ENCODE peak calls at places on chromosome 2, in seven cellular contexts. One of them, this sample, is unnamed.

GRCh38 chr2:1621041-1621440 is 123.3 kb downstream of the PXDN start:
- DNase-seq in fibroblast of lung: no peak
- DNase-seq in Jurkat, Clone E6-1: peak
- DNase-seq in CD8-positive, alpha-beta memory T cell: no peak
- DNase-seq in left lung: no peak
- DNase-seq in heart right ventricle: no peak
- DNase-seq in AG09309: no peak
- DNase-seq in this sample: no peak

GRCh38 chr2:150169230-150169629 is 318.2 kb downstream of the RND3 start:
- DNase-seq in fibroblast of lung: peak
- DNase-seq in Jurkat, Clone E6-1: no peak
- DNase-seq in CD8-positive, alpha-beta memory T cell: no peak
- DNase-seq in left lung: no peak
- DNase-seq in heart right ventricle: peak
- DNase-seq in AG09309: no peak
- DNase-seq in this sample: no peak

GRCh38 chr2:173647681-173648350 is 293.1 kb downstream of the CDCA7 start:
- DNase-seq in fibroblast of lung: peak
- DNase-seq in Jurkat, Clone E6-1: no peak
- DNase-seq in CD8-positive, alpha-beta memory T cell: no peak
- DNase-seq in left lung: no peak
- DNase-seq in heart right ventricle: no peak
- DNase-seq in AG09309: peak
- DNase-seq in this sample: no peak

GRCh38 chr2:232529806-232530547 is 4.0 kb downstream of the CHRND start:
- DNase-seq in fibroblast of lung: no peak
- DNase-seq in Jurkat, Clone E6-1: no peak
- DNase-seq in CD8-positive, alpha-beta memory T cell: no peak
- DNase-seq in left lung: peak
- DNase-seq in heart right ventricle: no peak
- DNase-seq in AG09309: no peak
- DNase-seq in this sample: no peak

GRCh38 chr2:186105016-186105415 is 366.4 kb downstream of the FSIP2 start:
- DNase-seq in fibroblast of lung: no peak
- DNase-seq in Jurkat, Clone E6-1: no peak
- DNase-seq in CD8-positive, alpha-beta memory T cell: no peak
- DNase-seq in left lung: no peak
- DNase-seq in heart right ventricle: no peak
- DNase-seq in AG09309: no peak
- DNase-seq in this sample: peak

GRCh38 chr2:136281281-136282117 is 163.6 kb upstream of the CXCR4 start:
- DNase-seq in fibroblast of lung: no peak
- DNase-seq in Jurkat, Clone E6-1: peak
- DNase-seq in CD8-positive, alpha-beta memory T cell: peak
- DNase-seq in left lung: no peak
- DNase-seq in heart right ventricle: no peak
- DNase-seq in AG09309: no peak
- DNase-seq in this sample: no peak

GRCh38 chr2:50687327-50687726 is 344.6 kb downstream of the NRXN1 start:
- DNase-seq in fibroblast of lung: no peak
- DNase-seq in Jurkat, Clone E6-1: no peak
- DNase-seq in CD8-positive, alpha-beta memory T cell: no peak
- DNase-seq in left lung: no peak
- DNase-seq in heart right ventricle: no peak
- DNase-seq in AG09309: no peak
- DNase-seq in this sample: no peak

GRCh38 chr2:183260527-183260926 is 136.3 kb downstream of the NUP35 start:
- DNase-seq in fibroblast of lung: no peak
- DNase-seq in Jurkat, Clone E6-1: no peak
- DNase-seq in CD8-positive, alpha-beta memory T cell: no peak
- DNase-seq in left lung: peak
- DNase-seq in heart right ventricle: no peak
- DNase-seq in AG09309: no peak
- DNase-seq in this sample: no peak

GRCh38 chr2:12167525-12168317 is 421.3 kb downstream of the LPIN1 start:
- DNase-seq in fibroblast of lung: no peak
- DNase-seq in Jurkat, Clone E6-1: no peak
- DNase-seq in CD8-positive, alpha-beta memory T cell: no peak
- DNase-seq in left lung: no peak
- DNase-seq in heart right ventricle: peak
- DNase-seq in AG09309: no peak
- DNase-seq in this sample: no peak

GRCh38 chr2:225103737-225104141 is 61.5 kb upstream of the DOCK10 start:
- DNase-seq in fibroblast of lung: peak
- DNase-seq in Jurkat, Clone E6-1: no peak
- DNase-seq in CD8-positive, alpha-beta memory T cell: no peak
- DNase-seq in left lung: no peak
- DNase-seq in heart right ventricle: no peak
- DNase-seq in AG09309: peak
- DNase-seq in this sample: peak

GRCh38 chr2:239735131-239735828 is 289.9 kb downstream of the NDUFA10 start:
- DNase-seq in fibroblast of lung: no peak
- DNase-seq in Jurkat, Clone E6-1: no peak
- DNase-seq in CD8-positive, alpha-beta memory T cell: no peak
- DNase-seq in left lung: peak
- DNase-seq in heart right ventricle: no peak
- DNase-seq in AG09309: no peak
- DNase-seq in this sample: no peak

GRCh38 chr2:99106905-99107304 is 34.6 kb upstream of the C2orf15 start:
- DNase-seq in fibroblast of lung: no peak
- DNase-seq in Jurkat, Clone E6-1: no peak
- DNase-seq in CD8-positive, alpha-beta memory T cell: no peak
- DNase-seq in left lung: no peak
- DNase-seq in heart right ventricle: no peak
- DNase-seq in AG09309: no peak
- DNase-seq in this sample: peak

GRCh38 chr2:59301466-59302402 is 1060.6 kb upstream of the FANCL start:
- DNase-seq in fibroblast of lung: peak
- DNase-seq in Jurkat, Clone E6-1: peak
- DNase-seq in CD8-positive, alpha-beta memory T cell: no peak
- DNase-seq in left lung: no peak
- DNase-seq in heart right ventricle: peak
- DNase-seq in AG09309: peak
- DNase-seq in this sample: peak

GRCh38 chr2:50748652-50749174 is 283.2 kb downstream of the NRXN1 start:
- DNase-seq in fibroblast of lung: no peak
- DNase-seq in Jurkat, Clone E6-1: no peak
- DNase-seq in CD8-positive, alpha-beta memory T cell: no peak
- DNase-seq in left lung: no peak
- DNase-seq in heart right ventricle: no peak
- DNase-seq in AG09309: no peak
- DNase-seq in this sample: no peak

GRCh38 chr2:109120166-109120565 is 8.8 kb upstream of the SH3RF3 start:
- DNase-seq in fibroblast of lung: no peak
- DNase-seq in Jurkat, Clone E6-1: no peak
- DNase-seq in CD8-positive, alpha-beta memory T cell: no peak
- DNase-seq in left lung: no peak
- DNase-seq in heart right ventricle: no peak
- DNase-seq in AG09309: no peak
- DNase-seq in this sample: no peak

GRCh38 chr2:88481937-88482336 is 29.4 kb upstream of the FOXI3 start:
- DNase-seq in fibroblast of lung: no peak
- DNase-seq in Jurkat, Clone E6-1: no peak
- DNase-seq in CD8-positive, alpha-beta memory T cell: no peak
- DNase-seq in left lung: no peak
- DNase-seq in heart right ventricle: no peak
- DNase-seq in AG09309: no peak
- DNase-seq in this sample: peak

GRCh38 chr2:17311104-17311619 is 207.1 kb downstream of the RAD51AP2 start:
- DNase-seq in fibroblast of lung: no peak
- DNase-seq in Jurkat, Clone E6-1: no peak
- DNase-seq in CD8-positive, alpha-beta memory T cell: no peak
- DNase-seq in left lung: no peak
- DNase-seq in heart right ventricle: no peak
- DNase-seq in AG09309: no peak
- DNase-seq in this sample: no peak

GRCh38 chr2:128986026-128986720 is 667.5 kb upstream of the HS6ST1 start:
- DNase-seq in fibroblast of lung: no peak
- DNase-seq in Jurkat, Clone E6-1: no peak
- DNase-seq in CD8-positive, alpha-beta memory T cell: no peak
- DNase-seq in left lung: no peak
- DNase-seq in heart right ventricle: no peak
- DNase-seq in AG09309: no peak
- DNase-seq in this sample: peak

GRCh38 chr2:11071207-11071606 is 84.1 kb upstream of the SLC66A3 start:
- DNase-seq in fibroblast of lung: no peak
- DNase-seq in Jurkat, Clone E6-1: peak
- DNase-seq in CD8-positive, alpha-beta memory T cell: no peak
- DNase-seq in left lung: no peak
- DNase-seq in heart right ventricle: no peak
- DNase-seq in AG09309: no peak
- DNase-seq in this sample: no peak

GRCh38 chr2:127768775-127769479 is 42.0 kb downstream of the WDR33 start:
- DNase-seq in fibroblast of lung: peak
- DNase-seq in Jurkat, Clone E6-1: no peak
- DNase-seq in CD8-positive, alpha-beta memory T cell: no peak
- DNase-seq in left lung: no peak
- DNase-seq in heart right ventricle: no peak
- DNase-seq in AG09309: no peak
- DNase-seq in this sample: peak

GRCh38 chr2:195486987-195487644 is 169.9 kb upstream of the SLC39A10 start:
- DNase-seq in fibroblast of lung: peak
- DNase-seq in Jurkat, Clone E6-1: peak
- DNase-seq in CD8-positive, alpha-beta memory T cell: no peak
- DNase-seq in left lung: no peak
- DNase-seq in heart right ventricle: no peak
- DNase-seq in AG09309: no peak
- DNase-seq in this sample: peak

GRCh38 chr2:122203523-122203922 is 448.1 kb downstream of the TSN start:
- DNase-seq in fibroblast of lung: peak
- DNase-seq in Jurkat, Clone E6-1: no peak
- DNase-seq in CD8-positive, alpha-beta memory T cell: no peak
- DNase-seq in left lung: no peak
- DNase-seq in heart right ventricle: no peak
- DNase-seq in AG09309: peak
- DNase-seq in this sample: peak

GRCh38 chr2:180046202-180046601 is 39.1 kb upstream of the CWC22 start:
- DNase-seq in fibroblast of lung: no peak
- DNase-seq in Jurkat, Clone E6-1: no peak
- DNase-seq in CD8-positive, alpha-beta memory T cell: no peak
- DNase-seq in left lung: no peak
- DNase-seq in heart right ventricle: no peak
- DNase-seq in AG09309: no peak
- DNase-seq in this sample: no peak

DNA sequence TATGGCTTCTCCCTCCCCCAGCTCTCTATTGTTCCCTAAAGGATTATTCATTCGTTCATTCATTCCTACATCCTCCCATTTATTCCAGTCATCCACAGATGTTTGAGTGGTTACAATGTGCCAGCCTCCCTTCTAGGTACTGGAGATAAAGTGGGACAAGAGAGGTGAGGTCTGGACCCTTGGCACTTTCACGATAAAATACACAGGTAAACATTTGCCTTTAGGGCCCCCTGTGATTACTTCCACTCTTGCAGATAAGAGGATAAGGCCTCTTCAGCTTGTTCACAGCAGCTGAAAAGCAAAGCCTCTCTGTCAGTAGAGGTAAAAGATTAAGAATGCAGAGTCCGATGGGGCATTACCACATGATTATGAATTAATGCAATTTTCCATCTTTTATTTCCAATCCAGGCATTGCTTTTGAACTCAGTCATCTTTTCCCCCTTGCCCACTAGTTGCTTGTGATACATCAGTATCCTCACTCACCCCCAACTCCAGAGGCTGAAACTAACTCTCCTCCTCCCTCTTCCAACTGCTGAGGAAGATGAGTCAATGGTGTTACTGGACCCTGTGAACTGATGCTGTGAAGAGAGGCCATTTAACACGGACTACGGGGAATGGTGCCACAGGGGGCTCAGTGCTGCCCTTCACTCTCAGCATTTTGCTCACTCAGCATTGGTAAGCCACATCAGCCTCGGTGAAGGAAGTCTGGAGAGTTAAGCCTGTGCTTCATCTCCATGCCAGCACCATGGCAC is 1.1 kb upstream of the DPP4 start:
- DNase-seq in fibroblast of lung: no peak
- DNase-seq in Jurkat, Clone E6-1: no peak
- DNase-seq in CD8-positive, alpha-beta memory T cell: no peak
- DNase-seq in left lung: no peak
- DNase-seq in heart right ventricle: no peak
- DNase-seq in AG09309: no peak
- DNase-seq in this sample: no peak
- H3K4me3 ChIP-seq in fibroblast of lung: no peak
- H3K4me3 ChIP-seq in Jurkat, Clone E6-1: no peak
- H3K4me3 ChIP-seq in CD8-positive, alpha-beta memory T cell: no peak
- H3K4me3 ChIP-seq in left lung: peak
- H3K4me3 ChIP-seq in heart right ventricle: no peak
- H3K4me3 ChIP-seq in AG09309: no peak
- H3K4me3 ChIP-seq in this sample: no peak

GRCh38 chr2:37656512-37657423 is 14.7 kb downstream of the CDC42EP3 start:
- DNase-seq in fibroblast of lung: no peak
- DNase-seq in Jurkat, Clone E6-1: no peak
- DNase-seq in CD8-positive, alpha-beta memory T cell: no peak
- DNase-seq in left lung: no peak
- DNase-seq in heart right ventricle: peak
- DNase-seq in AG09309: no peak
- DNase-seq in this sample: no peak
- H3K4me3 ChIP-seq in fibroblast of lung: no peak
- H3K4me3 ChIP-seq in Jurkat, Clone E6-1: no peak
- H3K4me3 ChIP-seq in CD8-positive, alpha-beta memory T cell: no peak
- H3K4me3 ChIP-seq in left lung: no peak
- H3K4me3 ChIP-seq in heart right ventricle: no peak
- H3K4me3 ChIP-seq in AG09309: no peak
- H3K4me3 ChIP-seq in this sample: no peak

GRCh38 chr2:177585234-177585863 is 192.8 kb downstream of the AGPS start:
- DNase-seq in fibroblast of lung: no peak
- DNase-seq in Jurkat, Clone E6-1: no peak
- DNase-seq in CD8-positive, alpha-beta memory T cell: no peak
- DNase-seq in left lung: no peak
- DNase-seq in heart right ventricle: peak
- DNase-seq in AG09309: no peak
- DNase-seq in this sample: no peak
- H3K4me3 ChIP-seq in fibroblast of lung: no peak
- H3K4me3 ChIP-seq in Jurkat, Clone E6-1: no peak
- H3K4me3 ChIP-seq in CD8-positive, alpha-beta memory T cell: no peak
- H3K4me3 ChIP-seq in left lung: no peak
- H3K4me3 ChIP-seq in heart right ventricle: no peak
- H3K4me3 ChIP-seq in AG09309: no peak
- H3K4me3 ChIP-seq in this sample: no peak

DNA sequence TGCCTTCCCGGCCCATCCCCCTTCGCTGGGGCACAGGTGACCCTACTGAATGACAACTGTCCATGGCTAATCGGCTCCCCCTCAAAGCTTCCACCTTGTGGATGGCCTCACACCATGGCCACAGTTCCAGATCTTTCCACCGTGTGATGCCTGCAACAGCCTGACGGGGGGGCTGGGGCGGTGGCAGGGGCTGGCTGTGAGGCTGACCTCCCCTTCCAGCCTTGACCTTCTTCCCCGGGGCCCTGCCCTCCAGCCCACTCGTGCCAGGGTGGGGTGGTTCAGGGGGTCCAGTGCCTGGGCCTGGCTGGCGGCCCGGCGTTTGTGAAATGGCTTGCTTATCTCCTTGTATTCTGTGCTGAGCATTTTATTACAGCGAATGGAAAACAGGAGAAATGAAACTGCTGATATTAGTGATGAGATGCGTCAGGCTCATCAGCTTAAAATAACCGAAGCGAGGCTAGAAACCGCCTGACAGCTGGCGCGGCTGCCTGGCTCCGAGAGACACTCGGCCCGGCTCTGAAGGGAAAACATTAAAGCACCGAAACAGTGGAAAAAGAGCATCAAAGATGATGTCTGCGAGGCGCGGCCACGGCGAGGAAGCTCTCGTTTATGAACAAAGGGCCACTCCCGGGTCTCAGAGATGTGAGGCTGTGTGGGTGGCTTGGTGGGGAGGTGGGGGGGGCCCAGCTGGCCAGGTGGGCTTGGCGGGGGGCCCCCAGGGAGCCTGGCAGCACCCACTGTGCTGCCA is 916 bp upstream of the PDCD1 start:
- DNase-seq in fibroblast of lung: peak
- DNase-seq in Jurkat, Clone E6-1: peak
- DNase-seq in CD8-positive, alpha-beta memory T cell: peak
- DNase-seq in left lung: peak
- DNase-seq in heart right ventricle: peak
- DNase-seq in AG09309: no peak
- DNase-seq in this sample: no peak
- H3K4me3 ChIP-seq in fibroblast of lung: no peak
- H3K4me3 ChIP-seq in Jurkat, Clone E6-1: peak
- H3K4me3 ChIP-seq in CD8-positive, alpha-beta memory T cell: peak
- H3K4me3 ChIP-seq in left lung: peak
- H3K4me3 ChIP-seq in heart right ventricle: peak
- H3K4me3 ChIP-seq in AG09309: peak
- H3K4me3 ChIP-seq in this sample: no peak